ENCODE peak calls at places on chromosome 15, in eight cellular contexts. S, Y, P, T, O, E, H and F are unnamed samples.

GRCh38 chr15:47411733-47412530 is 305.4 kb upstream of the SEMA6D start:
- DNase-seq in O (no peak), P (no peak), S (no peak), E (peak), H (no peak), T (no peak), Y (no peak), F (no peak)

GRCh38 chr15:35071071-35071470 is 14.0 kb downstream of the NANOGP8 start:
- DNase-seq in P (no peak), H (no peak), O (no peak), S (no peak), E (no peak), T (no peak), Y (no peak), F (no peak)

GRCh38 chr15:69193948-69194827 is 33.8 kb downstream of the GLCE start:
- DNase-seq in P (no peak), T (peak), O (no peak), S (no peak), H (peak), E (no peak), Y (peak), F (no peak)

GRCh38 chr15:77617507-77618285 is 15.0 kb downstream of the LINGO1 start:
- DNase-seq in O (no peak), T (no peak), P (no peak), H (no peak), E (no peak), S (peak), Y (peak), F (no peak)

GRCh38 chr15:31457631-31458526 is 131.2 kb downstream of the KLF13 start:
- DNase-seq in E (no peak), Y (peak), H (peak), O (no peak), T (peak), P (no peak), S (no peak), F (no peak)

GRCh38 chr15:63640146-63640545 is 43.0 kb downstream of the FBXL22 start:
- DNase-seq in H (no peak), O (no peak), T (no peak), S (no peak), P (no peak), Y (no peak), E (no peak), F (no peak)

GRCh38 chr15:68819451-68820204 is 1.1 kb downstream of the ANP32A start:
- DNase-seq in T (no peak), E (peak), H (no peak), Y (peak), O (peak), P (peak), S (peak), F (peak)

GRCh38 chr15:57353317-57353804 is 22.9 kb upstream of the CGNL1 start:
- DNase-seq in E (no peak), O (no peak), H (no peak), P (no peak), S (no peak), Y (peak), T (no peak), F (no peak)

GRCh38 chr15:85768595-85769168 is 26.0 kb downstream of the KLHL25 start:
- DNase-seq in E (no peak), H (no peak), Y (no peak), P (no peak), T (no peak), O (no peak), S (no peak), F (no peak)

GRCh38 chr15:73688455-73688854 is 4.3 kb downstream of the CD276 start:
- DNase-seq in Y (peak), P (no peak), H (no peak), T (no peak), O (no peak), E (no peak), S (no peak), F (no peak)

GRCh38 chr15:63210151-63211051 is 21.0 kb downstream of the RAB8B start:
- DNase-seq in P (peak), T (peak), O (no peak), H (no peak), S (no peak), Y (no peak), E (no peak), F (no peak)

GRCh38 chr15:65082303-65082958 is 5.9 kb downstream of the KBTBD13 start:
- DNase-seq in T (no peak), E (no peak), Y (no peak), S (peak), H (no peak), O (peak), P (no peak), F (no peak)

GRCh38 chr15:64877435-64877834 is 34.3 kb upstream of the ANKDD1A start:
- DNase-seq in E (no peak), H (no peak), P (no peak), S (no peak), Y (peak), O (no peak), T (no peak), F (no peak)

GRCh38 chr15:35810007-35810406 is 264.0 kb upstream of the DPH6 start:
- DNase-seq in H (no peak), T (no peak), S (no peak), O (no peak), E (no peak), P (no peak), Y (no peak), F (no peak)

GRCh38 chr15:64938192-64938591 is 26.5 kb downstream of the ANKDD1A start:
- DNase-seq in T (no peak), O (no peak), P (no peak), S (no peak), H (no peak), Y (peak), E (no peak), F (no peak)

GRCh38 chr15:34621675-34622074 is 38.2 kb upstream of the GOLGA8B start:
- DNase-seq in P (no peak), S (no peak), E (peak), O (no peak), T (no peak), Y (peak), H (no peak), F (no peak)

GRCh38 chr15:76993114-76993715 is 1.7 kb upstream of the PSTPIP1 start:
- DNase-seq in P (no peak), T (no peak), Y (no peak), S (no peak), E (no peak), O (no peak), H (no peak), F (no peak)

GRCh38 chr15:39181901-39182300 is 399.0 kb upstream of the THBS1 start:
- DNase-seq in H (no peak), O (no peak), E (no peak), S (no peak), P (no peak), Y (no peak), T (peak), F (no peak)

GRCh38 chr15:74060251-74060650 is 22.1 kb downstream of the GOLGA6A start:
- DNase-seq in H (no peak), E (no peak), T (no peak), O (no peak), P (no peak), S (no peak), Y (no peak), F (no peak)

GRCh38 chr15:42097018-42097417 is 2.7 kb upstream of the PLA2G4D start:
- DNase-seq in Y (no peak), S (no peak), P (no peak), O (no peak), H (no peak), E (no peak), T (no peak), F (no peak)

GRCh38 chr15:73397461-73397860 is 28.7 kb upstream of the HCN4 start:
- DNase-seq in S (no peak), E (no peak), P (no peak), H (no peak), Y (no peak), T (no peak), O (no peak), F (no peak)

GRCh38 chr15:49308686-49309085 is 114.4 kb upstream of the FGF7 start:
- DNase-seq in H (no peak), S (no peak), E (no peak), P (no peak), O (no peak), T (no peak), Y (no peak), F (no peak)

GRCh38 chr15:90862964-90863721 is 5.2 kb upstream of the FURIN start:
- DNase-seq in H (no peak), O (no peak), S (peak), P (no peak), Y (no peak), T (peak), E (no peak), F (no peak)

GRCh38 chr15:89946681-89947313 is 34.0 kb upstream of the ARPIN start:
- DNase-seq in O (no peak), H (no peak), P (no peak), T (no peak), S (no peak), E (no peak), Y (no peak), F (no peak)

GRCh38 chr15:67228286-67228685 is 26.2 kb downstream of the AAGAB start:
- DNase-seq in E (no peak), T (no peak), S (no peak), H (no peak), P (no peak), O (no peak), Y (no peak), F (no peak)